ENCODE peak calls at places on chromosomes 6 and 20, in nine cellular contexts. F, X, K, T, S, U, G, J and A are unnamed samples.

GRCh38 chr20:19115581-19115980 is 96.9 kb upstream of the SLC24A3 start:
- DNase-seq in F (no peak), X (no peak), K (no peak), T (no peak), S (no peak), U (no peak), G (no peak), J (no peak), A (no peak)

GRCh38 chr6:513961-514360 is 122.4 kb downstream of the IRF4 start:
- DNase-seq in F (no peak), X (no peak), K (no peak), T (no peak), S (no peak), U (no peak), G (no peak), J (no peak), A (no peak)

GRCh38 chr6:2026133-2026532 is 219.3 kb downstream of the GMDS start:
- DNase-seq in F (no peak), X (no peak), K (no peak), T (no peak), S (no peak), U (no peak), G (no peak), J (no peak), A (no peak)

GRCh38 chr6:133966654-133967300 is 13.8 kb downstream of the TBPL1 start:
- DNase-seq in F (no peak), X (no peak), K (peak), T (no peak), S (no peak), U (no peak), G (no peak), J (no peak), A (no peak)

GRCh38 chr6:151097207-151097606 is 142.6 kb upstream of the AKAP12 start:
- DNase-seq in F (no peak), X (no peak), K (no peak), T (no peak), S (no peak), U (no peak), G (no peak), J (no peak), A (no peak)

GRCh38 chr6:44072959-44073611 is 54.2 kb downstream of the MRPL14 start:
- DNase-seq in F (peak), X (peak), K (peak), T (peak), S (peak), U (peak), G (peak), J (peak), A (peak)

GRCh38 chr20:61308171-61308795 is 56.2 kb downstream of the CDH4 start:
- DNase-seq in F (no peak), X (no peak), K (no peak), T (no peak), S (no peak), U (no peak), G (peak), J (no peak), A (no peak)

GRCh38 chr20:44736170-44737021 is 9.3 kb upstream of the KCNK15 start:
- DNase-seq in F (peak), X (peak), K (peak), T (peak), S (peak), U (peak), G (no peak), J (peak), A (peak)

GRCh38 chr20:9903048-9903651 is 64.3 kb upstream of the PAK5 start:
- DNase-seq in F (peak), X (no peak), K (peak), T (no peak), S (no peak), U (peak), G (no peak), J (peak), A (no peak)

GRCh38 chr6:150874184-150874583 is 8.7 kb downstream of the MTHFD1L start:
- DNase-seq in F (no peak), X (no peak), K (no peak), T (no peak), S (no peak), U (no peak), G (no peak), J (no peak), A (no peak)

GRCh38 chr6:89985744-89986493 is 91.7 kb downstream of the GJA10 start:
- DNase-seq in F (no peak), X (no peak), K (no peak), T (peak), S (no peak), U (peak), G (no peak), J (peak), A (peak)

GRCh38 chr20:38927902-38928578 is 1.8 kb downstream of the FAM83D start:
- DNase-seq in F (peak), X (no peak), K (peak), T (no peak), S (peak), U (no peak), G (no peak), J (no peak), A (no peak)

GRCh38 chr6:6730831-6731230 is 142.3 kb downstream of the LY86 start:
- DNase-seq in F (peak), X (peak), K (no peak), T (peak), S (no peak), U (peak), G (no peak), J (peak), A (peak)

GRCh38 chr6:165830761-165831160 is 167.7 kb upstream of the PDE10A start:
- DNase-seq in F (no peak), X (no peak), K (no peak), T (no peak), S (no peak), U (no peak), G (no peak), J (no peak), A (no peak)

GRCh38 chr6:98824907-98825601 is 9.3 kb upstream of the POU3F2 start:
- DNase-seq in F (no peak), X (no peak), K (no peak), T (no peak), S (no peak), U (no peak), G (no peak), J (no peak), A (no peak)

GRCh38 chr6:143336446-143337152 is 113.9 kb downstream of the ADAT2 start:
- DNase-seq in F (peak), X (no peak), K (peak), T (peak), S (no peak), U (peak), G (no peak), J (peak), A (peak)

GRCh38 chr20:25196701-25197120 is 1.2 kb downstream of the ENTPD6 start:
- DNase-seq in F (no peak), X (no peak), K (no peak), T (no peak), S (no peak), U (no peak), G (peak), J (no peak), A (no peak)

GRCh38 chr6:34207695-34208443 is 28.8 kb upstream of the HMGA1 start:
- DNase-seq in F (no peak), X (no peak), K (no peak), T (no peak), S (no peak), U (no peak), G (no peak), J (no peak), A (no peak)

GRCh38 chr6:135325624-135326424 is 144.7 kb downstream of the MYB start:
- DNase-seq in F (peak), X (no peak), K (no peak), T (no peak), S (no peak), U (peak), G (no peak), J (peak), A (peak)

GRCh38 chr6:100880149-100880900 is 804 bp downstream of the ASCC3 start:
- DNase-seq in F (peak), X (no peak), K (no peak), T (peak), S (no peak), U (peak), G (no peak), J (peak), A (peak)

GRCh38 chr6:66161546-66162108 is 454.6 kb upstream of the EYS start:
- DNase-seq in F (no peak), X (no peak), K (no peak), T (no peak), S (no peak), U (no peak), G (no peak), J (no peak), A (no peak)

GRCh38 chr6:12751694-12752304 is 35.2 kb downstream of the PHACTR1 start:
- DNase-seq in F (peak), X (no peak), K (peak), T (peak), S (peak), U (peak), G (no peak), J (peak), A (peak)

GRCh38 chr20:58268421-58268821 is 40.0 kb upstream of the ANKRD60 start:
- DNase-seq in F (no peak), X (no peak), K (no peak), T (no peak), S (peak), U (no peak), G (no peak), J (no peak), A (no peak)

GRCh38 chr20:61719691-61720347 is 345.9 kb downstream of the TAF4 start:
- DNase-seq in F (no peak), X (no peak), K (no peak), T (no peak), S (no peak), U (no peak), G (peak), J (no peak), A (no peak)

GRCh38 chr6:114007451-114007953 is 36.6 kb upstream of the HDAC2 start:
- DNase-seq in F (no peak), X (no peak), K (peak), T (no peak), S (no peak), U (no peak), G (no peak), J (no peak), A (no peak)

GRCh38 chr20:54433653-54434052 is 41.7 kb upstream of the DOK5 start:
- DNase-seq in F (no peak), X (no peak), K (no peak), T (no peak), S (no peak), U (no peak), G (no peak), J (no peak), A (no peak)

GRCh38 chr6:159979136-159979874 is 10.4 kb downstream of the IGF2R start:
- DNase-seq in F (peak), X (no peak), K (peak), T (peak), S (peak), U (no peak), G (peak), J (peak), A (peak)

GRCh38 chr6:38806271-38806670 is 91.2 kb downstream of the DNAH8 start:
- DNase-seq in F (no peak), X (no peak), K (peak), T (no peak), S (no peak), U (no peak), G (no peak), J (no peak), A (no peak)

GRCh38 chr20:10051185-10051584 is 16.4 kb downstream of the ANKEF1 start:
- DNase-seq in F (no peak), X (no peak), K (no peak), T (no peak), S (no peak), U (no peak), G (no peak), J (no peak), A (no peak)

GRCh38 chr6:170131351-170131750 is 159.5 kb downstream of the DLL1 start:
- DNase-seq in F (no peak), X (peak), K (no peak), T (no peak), S (no peak), U (no peak), G (peak), J (no peak), A (no peak)

GRCh38 chr20:14664101-14664500 is 326.7 kb upstream of the FLRT3 start:
- DNase-seq in F (no peak), X (no peak), K (no peak), T (no peak), S (no peak), U (no peak), G (no peak), J (no peak), A (no peak)

GRCh38 chr6:105609375-105609991 is 206.6 kb upstream of the PREP start:
- DNase-seq in F (no peak), X (peak), K (no peak), T (no peak), S (peak), U (peak), G (no peak), J (no peak), A (no peak)

GRCh38 chr6:160430741-160431140 is 82.6 kb downstream of the SLC22A3 start:
- DNase-seq in F (no peak), X (peak), K (no peak), T (no peak), S (no peak), U (no peak), G (no peak), J (no peak), A (no peak)

GRCh38 chr6:132814716-132815570 is 574 bp downstream of the RPS12 start:
- DNase-seq in F (no peak), X (no peak), K (peak), T (peak), S (peak), U (no peak), G (no peak), J (no peak), A (no peak)

GRCh38 chr20:55079917-55080316 is 604.5 kb downstream of the DOK5 start:
- DNase-seq in F (no peak), X (no peak), K (no peak), T (no peak), S (no peak), U (no peak), G (no peak), J (no peak), A (no peak)

GRCh38 chr20:19867074-19867473 is 109.0 kb downstream of the RIN2 start:
- DNase-seq in F (peak), X (no peak), K (no peak), T (peak), S (no peak), U (peak), G (no peak), J (peak), A (peak)

GRCh38 chr6:7827142-7827541 is 83.4 kb downstream of the TXNDC5 start:
- DNase-seq in F (no peak), X (no peak), K (no peak), T (peak), S (no peak), U (peak), G (no peak), J (peak), A (peak)

GRCh38 chr20:16011061-16011460 is 562.2 kb downstream of the KIF16B start:
- DNase-seq in F (no peak), X (no peak), K (no peak), T (no peak), S (no peak), U (no peak), G (no peak), J (no peak), A (no peak)

GRCh38 chr6:31831350-31832215 is 4.0 kb downstream of the HSPA1B start:
- DNase-seq in F (no peak), X (no peak), K (no peak), T (peak), S (no peak), U (no peak), G (peak), J (no peak), A (no peak)
- H3K4me3 ChIP-seq in F (no peak), X (peak), K (peak), T (peak), S (peak), U (no peak), G (peak), J (no peak), A (peak)

DNA sequence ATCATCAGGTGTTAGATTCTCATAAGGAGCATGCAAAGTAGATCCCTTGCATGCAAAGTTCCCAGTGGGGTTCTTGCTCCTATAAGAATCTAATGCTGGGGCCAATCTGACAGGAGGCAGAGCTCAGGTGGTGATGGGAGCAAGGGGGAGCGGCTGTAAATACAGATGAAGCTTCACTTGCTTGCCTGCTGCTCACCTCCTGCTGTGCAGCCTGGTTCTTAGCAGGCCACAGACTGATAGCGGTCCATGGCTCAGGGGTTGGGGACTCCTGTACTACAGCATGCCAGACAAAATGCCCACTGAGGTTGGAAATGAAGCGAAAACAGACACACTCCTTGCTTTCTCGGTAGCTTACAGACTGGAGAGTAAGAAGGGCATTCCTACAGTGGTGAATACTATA is 386.8 kb downstream of the PLCB1 start:
- DNase-seq in F (no peak), X (no peak), K (no peak), T (no peak), S (no peak), U (no peak), G (no peak), J (no peak), A (no peak)
- H3K4me3 ChIP-seq in F (no peak), X (no peak), K (no peak), T (no peak), S (no peak), U (no peak), G (no peak), J (no peak), A (no peak)

GRCh38 chr6:142300758-142301251 is 1.0 kb upstream of the ADGRG6 start:
- DNase-seq in F (peak), X (no peak), K (no peak), T (peak), S (peak), U (peak), G (no peak), J (peak), A (peak)
- H3K4me3 ChIP-seq in F (peak), X (peak), K (no peak), T (peak), S (peak), U (peak), G (peak), J (peak), A (peak)

GRCh38 chr20:4150095-4150492 is 134.7 kb upstream of the RNF24 start:
- DNase-seq in F (no peak), X (peak), K (no peak), T (peak), S (no peak), U (peak), G (no peak), J (peak), A (peak)
- H3K4me3 ChIP-seq in F (peak), X (peak), K (no peak), T (peak), S (peak), U (peak), G (peak), J (peak), A (peak)

DNA sequence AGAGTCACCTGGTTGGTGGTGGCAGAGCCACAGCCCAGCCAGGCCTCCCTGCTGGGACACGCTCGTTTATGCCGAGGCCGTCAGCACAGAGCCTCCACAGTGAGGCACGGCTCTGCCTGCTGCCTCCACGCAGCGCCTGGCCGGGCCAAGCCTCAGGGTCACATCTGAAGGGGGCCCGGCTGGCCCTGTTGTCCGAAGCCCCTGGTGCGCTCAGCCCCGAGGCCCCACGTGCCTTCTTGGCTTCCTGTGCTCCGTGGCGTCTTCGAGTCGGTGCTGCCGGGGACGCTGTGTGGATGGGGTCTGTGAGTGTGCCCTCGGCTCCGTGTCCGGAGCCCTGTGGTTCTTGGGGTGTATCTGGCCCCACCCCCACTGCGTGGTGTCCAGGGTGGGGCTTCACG is 10.4 kb upstream of the TNFRSF6B start:
- DNase-seq in F (no peak), X (no peak), K (no peak), T (no peak), S (no peak), U (no peak), G (peak), J (no peak), A (no peak)
- H3K4me3 ChIP-seq in F (no peak), X (no peak), K (no peak), T (no peak), S (no peak), U (no peak), G (no peak), J (no peak), A (no peak)

DNA sequence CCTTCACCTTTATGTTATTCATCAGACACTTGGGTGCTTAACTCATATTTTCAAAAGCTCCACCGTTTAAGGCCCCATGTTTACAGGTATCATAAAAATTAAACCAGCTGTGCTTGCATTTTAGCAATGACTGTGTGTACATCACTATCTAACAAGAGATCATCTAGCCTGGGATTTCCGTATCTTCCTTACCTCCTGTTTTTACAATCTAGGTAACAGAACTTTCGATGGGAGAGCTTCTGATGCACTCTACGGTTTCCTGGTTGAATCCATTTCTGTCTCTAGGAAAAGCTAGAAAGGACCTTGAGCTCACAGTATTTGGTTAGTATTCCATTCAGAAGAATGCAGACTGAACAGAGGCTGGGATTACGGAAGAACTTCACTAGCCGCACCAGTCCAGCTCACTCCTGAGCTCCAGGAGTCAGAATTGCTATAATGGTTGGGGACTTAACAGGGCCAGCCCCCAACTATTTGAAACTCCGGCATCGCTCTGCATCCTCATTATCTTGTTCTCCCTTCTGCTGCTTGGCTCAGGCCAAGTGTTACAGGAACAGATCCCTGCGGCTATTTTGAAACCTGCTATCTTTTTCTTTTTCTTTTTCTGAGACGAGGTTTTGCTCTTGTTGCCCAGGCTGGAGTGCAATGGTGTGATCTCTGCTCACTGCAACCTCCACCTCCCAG is 13.0 kb upstream of the CLDN20 start:
- DNase-seq in F (no peak), X (no peak), K (no peak), T (no peak), S (no peak), U (no peak), G (no peak), J (no peak), A (no peak)
- H3K4me3 ChIP-seq in F (no peak), X (no peak), K (no peak), T (no peak), S (no peak), U (no peak), G (no peak), J (no peak), A (no peak)

DNA sequence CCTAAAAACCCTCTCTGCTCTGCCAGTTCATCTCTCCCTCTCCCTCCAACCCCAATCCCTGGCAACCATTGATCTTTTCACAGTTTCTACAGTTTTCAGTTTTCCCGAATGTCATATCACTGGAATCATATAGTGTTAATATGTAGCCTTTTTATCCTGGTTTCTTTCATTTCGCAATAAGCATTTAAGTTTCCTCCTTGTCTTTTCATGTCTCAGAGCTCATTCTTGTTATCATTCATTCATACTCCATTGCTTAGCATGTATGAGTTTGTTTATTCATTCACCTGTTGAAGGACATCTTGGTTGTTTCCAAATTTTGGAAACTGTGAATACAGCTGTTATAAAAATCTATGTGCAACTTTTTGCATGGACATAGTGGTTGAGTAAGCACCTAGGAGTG is 5.5 kb upstream of the PCMTD2 start:
- DNase-seq in F (no peak), X (no peak), K (no peak), T (no peak), S (no peak), U (no peak), G (no peak), J (no peak), A (no peak)
- H3K4me3 ChIP-seq in F (no peak), X (no peak), K (no peak), T (no peak), S (no peak), U (no peak), G (no peak), J (no peak), A (no peak)